ENCODE peak calls at places on chromosomes 11 and 22, in nine cellular contexts. One of them, this sample, is unnamed. For H3K4me1, the result is how much of the 10 kb centered on the place peaks cover.

GRCh38 chr11:134488913-134489312 is 76.9 kb upstream of the B3GAT1 start:
- DNase-seq in adrenal gland: no peak
- DNase-seq in Peyer's patch: no peak
- DNase-seq in A549: no peak
- DNase-seq in H1: no peak
- DNase-seq in right lobe of liver: no peak
- DNase-seq in K562: no peak
- DNase-seq in heart left ventricle: no peak
- DNase-seq in HepG2: no peak
- DNase-seq in this sample: no peak

GRCh38 chr11:83694191-83694905 is 408.2 kb upstream of the CCDC90B start:
- DNase-seq in adrenal gland: no peak
- DNase-seq in Peyer's patch: no peak
- DNase-seq in A549: no peak
- DNase-seq in H1: no peak
- DNase-seq in right lobe of liver: no peak
- DNase-seq in K562: no peak
- DNase-seq in heart left ventricle: no peak
- DNase-seq in HepG2: no peak
- DNase-seq in this sample: no peak

GRCh38 chr11:47467372-47467771 is 18.4 kb upstream of the RAPSN start:
- DNase-seq in adrenal gland: no peak
- DNase-seq in Peyer's patch: peak
- DNase-seq in A549: no peak
- DNase-seq in H1: no peak
- DNase-seq in right lobe of liver: peak
- DNase-seq in K562: no peak
- DNase-seq in heart left ventricle: no peak
- DNase-seq in HepG2: no peak
- DNase-seq in this sample: no peak

GRCh38 chr11:113447621-113448310 is 27.4 kb downstream of the DRD2 start:
- DNase-seq in adrenal gland: no peak
- DNase-seq in Peyer's patch: no peak
- DNase-seq in A549: no peak
- DNase-seq in H1: no peak
- DNase-seq in right lobe of liver: no peak
- DNase-seq in K562: no peak
- DNase-seq in heart left ventricle: no peak
- DNase-seq in HepG2: no peak
- DNase-seq in this sample: no peak

GRCh38 chr11:120601566-120601965 is 90.0 kb downstream of the GRIK4 start:
- DNase-seq in adrenal gland: peak
- DNase-seq in Peyer's patch: no peak
- DNase-seq in A549: no peak
- DNase-seq in H1: no peak
- DNase-seq in right lobe of liver: no peak
- DNase-seq in K562: no peak
- DNase-seq in heart left ventricle: no peak
- DNase-seq in HepG2: no peak
- DNase-seq in this sample: no peak

GRCh38 chr11:111336582-111337256 is 38.4 kb downstream of the POU2AF3 start:
- DNase-seq in adrenal gland: peak
- DNase-seq in Peyer's patch: no peak
- DNase-seq in A549: no peak
- DNase-seq in H1: no peak
- DNase-seq in right lobe of liver: peak
- DNase-seq in K562: no peak
- DNase-seq in heart left ventricle: no peak
- DNase-seq in HepG2: peak
- DNase-seq in this sample: no peak

GRCh38 chr11:83663984-83664383 is 377.8 kb upstream of the CCDC90B start:
- DNase-seq in adrenal gland: no peak
- DNase-seq in Peyer's patch: no peak
- DNase-seq in A549: no peak
- DNase-seq in H1: no peak
- DNase-seq in right lobe of liver: no peak
- DNase-seq in K562: no peak
- DNase-seq in heart left ventricle: no peak
- DNase-seq in HepG2: no peak
- DNase-seq in this sample: no peak

GRCh38 chr11:96260526-96260925 is 82.5 kb downstream of the MAML2 start:
- DNase-seq in adrenal gland: no peak
- DNase-seq in Peyer's patch: no peak
- DNase-seq in A549: no peak
- DNase-seq in H1: no peak
- DNase-seq in right lobe of liver: no peak
- DNase-seq in K562: no peak
- DNase-seq in heart left ventricle: no peak
- DNase-seq in HepG2: no peak
- DNase-seq in this sample: no peak

GRCh38 chr11:112719736-112720525 is 241.3 kb upstream of the NCAM1 start:
- DNase-seq in adrenal gland: no peak
- DNase-seq in Peyer's patch: no peak
- DNase-seq in A549: no peak
- DNase-seq in H1: no peak
- DNase-seq in right lobe of liver: no peak
- DNase-seq in K562: no peak
- DNase-seq in heart left ventricle: no peak
- DNase-seq in HepG2: no peak
- DNase-seq in this sample: peak

GRCh38 chr11:9459573-9460321 is 1.1 kb upstream of the ZNF143 start:
- DNase-seq in adrenal gland: peak
- DNase-seq in Peyer's patch: peak
- DNase-seq in A549: peak
- DNase-seq in H1: no peak
- DNase-seq in right lobe of liver: no peak
- DNase-seq in K562: no peak
- DNase-seq in heart left ventricle: no peak
- DNase-seq in HepG2: peak
- DNase-seq in this sample: no peak

GRCh38 chr11:126969865-126970479 is 30.6 kb downstream of the KIRREL3 start:
- DNase-seq in adrenal gland: no peak
- DNase-seq in Peyer's patch: no peak
- DNase-seq in A549: peak
- DNase-seq in H1: no peak
- DNase-seq in right lobe of liver: no peak
- DNase-seq in K562: no peak
- DNase-seq in heart left ventricle: no peak
- DNase-seq in HepG2: no peak
- DNase-seq in this sample: no peak

GRCh38 chr11:120883404-120884135 is 140.3 kb upstream of the TBCEL start:
- DNase-seq in adrenal gland: peak
- DNase-seq in Peyer's patch: no peak
- DNase-seq in A549: no peak
- DNase-seq in H1: no peak
- DNase-seq in right lobe of liver: no peak
- DNase-seq in K562: no peak
- DNase-seq in heart left ventricle: peak
- DNase-seq in HepG2: no peak
- DNase-seq in this sample: no peak

GRCh38 chr11:119318240-119319135 is 1.6 kb upstream of the MCAM start:
- DNase-seq in adrenal gland: peak
- DNase-seq in Peyer's patch: peak
- DNase-seq in A549: no peak
- DNase-seq in H1: no peak
- DNase-seq in right lobe of liver: no peak
- DNase-seq in K562: no peak
- DNase-seq in heart left ventricle: peak
- DNase-seq in HepG2: peak
- DNase-seq in this sample: no peak

GRCh38 chr11:120281161-120281795 is 41.3 kb downstream of the POU2F3 start:
- DNase-seq in adrenal gland: no peak
- DNase-seq in Peyer's patch: no peak
- DNase-seq in A549: no peak
- DNase-seq in H1: no peak
- DNase-seq in right lobe of liver: no peak
- DNase-seq in K562: peak
- DNase-seq in heart left ventricle: no peak
- DNase-seq in HepG2: no peak
- DNase-seq in this sample: no peak

GRCh38 chr11:64745523-64746328 is 1.8 kb upstream of the RASGRP2 start:
- DNase-seq in adrenal gland: peak
- DNase-seq in Peyer's patch: peak
- DNase-seq in A549: peak
- DNase-seq in H1: no peak
- DNase-seq in right lobe of liver: peak
- DNase-seq in K562: peak
- DNase-seq in heart left ventricle: peak
- DNase-seq in HepG2: no peak
- DNase-seq in this sample: peak

GRCh38 chr11:72665911-72666472 is 8.2 kb downstream of the PDE2A start:
- DNase-seq in adrenal gland: no peak
- DNase-seq in Peyer's patch: no peak
- DNase-seq in A549: no peak
- DNase-seq in H1: no peak
- DNase-seq in right lobe of liver: no peak
- DNase-seq in K562: no peak
- DNase-seq in heart left ventricle: no peak
- DNase-seq in HepG2: no peak
- DNase-seq in this sample: no peak

GRCh38 chr11:86172894-86173293 is 71.7 kb upstream of the EED start:
- DNase-seq in adrenal gland: no peak
- DNase-seq in Peyer's patch: no peak
- DNase-seq in A549: no peak
- DNase-seq in H1: no peak
- DNase-seq in right lobe of liver: no peak
- DNase-seq in K562: peak
- DNase-seq in heart left ventricle: no peak
- DNase-seq in HepG2: no peak
- DNase-seq in this sample: no peak

GRCh38 chr22:20904008-20904979 is 12.9 kb upstream of the CRKL start:
- DNase-seq in adrenal gland: peak
- DNase-seq in Peyer's patch: no peak
- DNase-seq in A549: peak
- DNase-seq in H1: no peak
- DNase-seq in right lobe of liver: peak
- DNase-seq in K562: peak
- DNase-seq in heart left ventricle: no peak
- DNase-seq in HepG2: peak
- DNase-seq in this sample: no peak

GRCh38 chr11:68643576-68643975 is 40.8 kb upstream of the GAL start:
- DNase-seq in adrenal gland: no peak
- DNase-seq in Peyer's patch: no peak
- DNase-seq in A549: peak
- DNase-seq in H1: no peak
- DNase-seq in right lobe of liver: no peak
- DNase-seq in K562: no peak
- DNase-seq in heart left ventricle: no peak
- DNase-seq in HepG2: no peak
- DNase-seq in this sample: no peak

GRCh38 chr22:27780161-27780575 is 21.4 kb downstream of the MN1 start:
- DNase-seq in adrenal gland: no peak
- DNase-seq in Peyer's patch: no peak
- DNase-seq in A549: no peak
- DNase-seq in H1: no peak
- DNase-seq in right lobe of liver: no peak
- DNase-seq in K562: no peak
- DNase-seq in heart left ventricle: no peak
- DNase-seq in HepG2: no peak
- DNase-seq in this sample: no peak

DNA sequence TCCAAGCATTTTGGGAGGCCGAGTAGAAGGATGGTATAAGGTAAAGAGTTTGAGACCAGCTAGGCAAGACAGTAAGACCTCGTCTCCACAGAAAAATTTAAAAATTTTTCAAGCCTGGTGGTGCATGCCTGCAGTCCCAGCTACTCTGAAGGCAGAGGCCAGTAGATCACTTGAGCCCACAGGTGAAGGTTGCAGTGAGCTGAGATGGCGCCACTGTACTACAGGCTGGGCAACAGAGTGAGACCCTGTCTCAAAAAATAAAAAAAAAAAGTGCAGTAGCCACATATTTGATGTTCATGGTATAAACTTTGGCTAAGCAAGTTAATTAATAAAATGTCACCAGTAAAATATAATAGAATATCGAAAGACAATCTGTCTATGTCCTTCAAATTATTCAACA is 27.0 kb downstream of the LGR4 start:
- DNase-seq in adrenal gland: no peak
- DNase-seq in Peyer's patch: no peak
- DNase-seq in A549: no peak
- DNase-seq in H1: no peak
- DNase-seq in right lobe of liver: no peak
- DNase-seq in K562: no peak
- DNase-seq in heart left ventricle: no peak
- DNase-seq in HepG2: no peak
- DNase-seq in this sample: no peak
- H3K4me1 ChIP-seq in adrenal gland: under half
- H3K4me1 ChIP-seq in Peyer's patch: under half
- H3K4me1 ChIP-seq in A549: half or more
- H3K4me1 ChIP-seq in H1: under half
- H3K4me1 ChIP-seq in right lobe of liver: under half
- H3K4me1 ChIP-seq in K562: under half
- H3K4me1 ChIP-seq in heart left ventricle: under half
- H3K4me1 ChIP-seq in HepG2: half or more
- H3K4me1 ChIP-seq in this sample: under half

GRCh38 chr22:31489632-31490495 is at the start of gene EIF4ENIF1:
- DNase-seq in adrenal gland: peak
- DNase-seq in Peyer's patch: peak
- DNase-seq in A549: peak
- DNase-seq in H1: no peak
- DNase-seq in right lobe of liver: peak
- DNase-seq in K562: peak
- DNase-seq in heart left ventricle: peak
- DNase-seq in HepG2: peak
- DNase-seq in this sample: peak
- TF ChIP-seq POLR2A in adrenal gland: peak
- TF ChIP-seq POLR2A in Peyer's patch: peak
- TF ChIP-seq POLR2A in A549: peak
- TF ChIP-seq POLR2A in H1: no peak
- TF ChIP-seq POLR2A in right lobe of liver: peak
- TF ChIP-seq POLR2A in K562: peak
- TF ChIP-seq POLR2A in heart left ventricle: no peak
- TF ChIP-seq POLR2A in HepG2: no peak
- TF ChIP-seq POLR2A in this sample: no peak

GRCh38 chr22:44276706-44277403 is 35.9 kb downstream of the SHISAL1 start:
- DNase-seq in adrenal gland: no peak
- DNase-seq in Peyer's patch: no peak
- DNase-seq in A549: no peak
- DNase-seq in H1: no peak
- DNase-seq in right lobe of liver: no peak
- DNase-seq in K562: no peak
- DNase-seq in heart left ventricle: no peak
- DNase-seq in HepG2: no peak
- DNase-seq in this sample: no peak
- H3K4me1 ChIP-seq in adrenal gland: under half
- H3K4me1 ChIP-seq in Peyer's patch: under half
- H3K4me1 ChIP-seq in A549: under half
- H3K4me1 ChIP-seq in H1: under half
- H3K4me1 ChIP-seq in right lobe of liver: under half
- H3K4me1 ChIP-seq in K562: under half
- H3K4me1 ChIP-seq in heart left ventricle: under half
- H3K4me1 ChIP-seq in HepG2: under half
- H3K4me1 ChIP-seq in this sample: under half

DNA sequence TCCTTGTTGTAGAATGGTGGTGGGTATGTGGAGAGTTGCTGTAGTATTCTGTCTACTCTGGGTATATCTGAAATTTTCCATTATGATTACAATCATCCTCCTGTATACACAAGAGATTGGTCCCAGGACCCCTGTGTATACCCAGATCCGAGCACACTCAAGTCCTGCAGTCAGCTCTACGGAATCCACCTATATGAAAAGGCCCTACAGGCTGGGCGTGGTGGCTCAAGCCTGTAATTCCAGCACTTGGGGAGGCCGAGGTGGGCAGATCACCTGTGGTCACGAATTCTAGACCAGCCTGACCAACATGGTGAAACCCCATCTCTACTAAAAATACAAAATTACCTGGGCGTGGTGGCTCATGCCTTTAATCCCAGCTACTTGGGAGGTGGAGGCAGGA is 17.2 kb downstream of the PARVA start:
- DNase-seq in adrenal gland: no peak
- DNase-seq in Peyer's patch: no peak
- DNase-seq in A549: no peak
- DNase-seq in H1: no peak
- DNase-seq in right lobe of liver: no peak
- DNase-seq in K562: no peak
- DNase-seq in heart left ventricle: no peak
- DNase-seq in HepG2: no peak
- DNase-seq in this sample: no peak
- TF ChIP-seq POLR2A in adrenal gland: no peak
- TF ChIP-seq POLR2A in Peyer's patch: no peak
- TF ChIP-seq POLR2A in A549: no peak
- TF ChIP-seq POLR2A in H1: no peak
- TF ChIP-seq POLR2A in right lobe of liver: no peak
- TF ChIP-seq POLR2A in K562: no peak
- TF ChIP-seq POLR2A in heart left ventricle: no peak
- TF ChIP-seq POLR2A in HepG2: no peak
- TF ChIP-seq POLR2A in this sample: no peak